ENCODE peak calls at places on chromosome 17, in six cellular contexts. R is gastrocnemius medialis, A is endothelial cell of umbilical vein, Q is adrenal gland, K is stomach, N is heart left ventricle. E is an unnamed sample.

GRCh38 chr17:3710951-3711383 is 12.7 kb upstream of the HASPIN start:
- DNase-seq in K (no peak), Q (no peak), N (no peak), A (peak), R (no peak), E (no peak)

GRCh38 chr17:17663160-17664072 is 17.8 kb upstream of the RAI1 start:
- DNase-seq in N (peak), K (peak), A (peak), Q (peak), R (no peak), E (no peak)

GRCh38 chr17:1573932-1574696 is 11.5 kb upstream of the PITPNA start:
- DNase-seq in K (peak), R (peak), Q (peak), N (peak), A (peak), E (peak)

GRCh38 chr17:17959520-17960361 is 12.5 kb downstream of the TOM1L2 start:
- DNase-seq in N (no peak), Q (no peak), A (peak), R (no peak), K (no peak), E (no peak)

GRCh38 chr17:50871369-50871768 is 5.2 kb upstream of the TOB1 start:
- DNase-seq in N (no peak), K (no peak), A (no peak), Q (no peak), R (no peak), E (no peak)

GRCh38 chr17:6366144-6366755 is 68.7 kb downstream of the AIPL1 start:
- DNase-seq in K (no peak), N (no peak), R (no peak), A (no peak), Q (no peak), E (no peak)

GRCh38 chr17:64198711-64199110 is 64.3 kb downstream of the TEX2 start:
- DNase-seq in A (no peak), N (no peak), R (no peak), K (no peak), Q (no peak), E (no peak)

GRCh38 chr17:49201481-49201927 is 8.9 kb downstream of the GNGT2 start:
- DNase-seq in A (peak), R (no peak), Q (no peak), N (peak), K (no peak), E (no peak)

GRCh38 chr17:15083225-15083624 is 181.9 kb downstream of the PMP22 start:
- DNase-seq in Q (no peak), K (no peak), R (no peak), A (no peak), N (peak), E (no peak)

GRCh38 chr17:80882323-80882722 is 109.3 kb upstream of the CHMP6 start:
- DNase-seq in R (peak), Q (no peak), N (no peak), A (no peak), K (no peak), E (no peak)

GRCh38 chr17:2369039-2369438 is 31.7 kb downstream of the SGSM2 start:
- DNase-seq in K (no peak), A (no peak), N (no peak), Q (no peak), R (no peak), E (no peak)

GRCh38 chr17:80566054-80566400 is 21.4 kb downstream of the RPTOR start:
- DNase-seq in N (no peak), Q (no peak), R (no peak), A (no peak), K (no peak), E (no peak)

GRCh38 chr17:71494045-71494444 is 626.8 kb upstream of the SOX9 start:
- DNase-seq in A (no peak), K (no peak), Q (no peak), N (no peak), R (no peak), E (no peak)

GRCh38 chr17:41680426-41681040 is 8.2 kb upstream of the EIF1 start:
- DNase-seq in R (no peak), A (no peak), N (no peak), Q (no peak), K (no peak), E (no peak)

GRCh38 chr17:2692781-2693135 is 18.8 kb downstream of the CLUH start:
- DNase-seq in N (peak), A (no peak), K (peak), Q (no peak), R (no peak), E (no peak)

GRCh38 chr17:27817731-27818130 is 17.4 kb upstream of the NOS2 start:
- DNase-seq in N (no peak), Q (no peak), K (no peak), R (no peak), A (peak), E (no peak)

GRCh38 chr17:82085931-82086764 is 11.9 kb downstream of the FASN start:
- DNase-seq in Q (no peak), R (no peak), N (no peak), A (no peak), K (no peak), E (no peak)

GRCh38 chr17:1107777-1108559 is 71.8 kb downstream of the ABR start:
- DNase-seq in K (no peak), Q (no peak), R (no peak), N (peak), A (no peak), E (no peak)

GRCh38 chr17:76267051-76267576 is 2.0 kb downstream of the UBALD2 start:
- DNase-seq in K (no peak), N (no peak), R (no peak), A (no peak), Q (no peak), E (no peak)

GRCh38 chr17:76270127-76270592 is 5.0 kb downstream of the UBALD2 start:
- DNase-seq in K (no peak), Q (no peak), R (no peak), A (no peak), N (no peak), E (peak)

GRCh38 chr17:76268015-76268749 is 3.0 kb downstream of the UBALD2 start:
- DNase-seq in R (peak), N (peak), K (peak), Q (peak), A (peak), E (peak)

GRCh38 chr17:76270770-76271668 is 5.9 kb downstream of the UBALD2 start:
- DNase-seq in N (no peak), K (no peak), Q (no peak), R (peak), A (no peak), E (no peak)

GRCh38 chr17:76268991-76269981 is 4.1 kb downstream of the UBALD2 start:
- DNase-seq in R (peak), Q (no peak), N (peak), A (no peak), K (no peak), E (no peak)
- H3K4me3 ChIP-seq in R (peak), Q (no peak), N (no peak), A (no peak), K (peak), E (no peak)

DNA sequence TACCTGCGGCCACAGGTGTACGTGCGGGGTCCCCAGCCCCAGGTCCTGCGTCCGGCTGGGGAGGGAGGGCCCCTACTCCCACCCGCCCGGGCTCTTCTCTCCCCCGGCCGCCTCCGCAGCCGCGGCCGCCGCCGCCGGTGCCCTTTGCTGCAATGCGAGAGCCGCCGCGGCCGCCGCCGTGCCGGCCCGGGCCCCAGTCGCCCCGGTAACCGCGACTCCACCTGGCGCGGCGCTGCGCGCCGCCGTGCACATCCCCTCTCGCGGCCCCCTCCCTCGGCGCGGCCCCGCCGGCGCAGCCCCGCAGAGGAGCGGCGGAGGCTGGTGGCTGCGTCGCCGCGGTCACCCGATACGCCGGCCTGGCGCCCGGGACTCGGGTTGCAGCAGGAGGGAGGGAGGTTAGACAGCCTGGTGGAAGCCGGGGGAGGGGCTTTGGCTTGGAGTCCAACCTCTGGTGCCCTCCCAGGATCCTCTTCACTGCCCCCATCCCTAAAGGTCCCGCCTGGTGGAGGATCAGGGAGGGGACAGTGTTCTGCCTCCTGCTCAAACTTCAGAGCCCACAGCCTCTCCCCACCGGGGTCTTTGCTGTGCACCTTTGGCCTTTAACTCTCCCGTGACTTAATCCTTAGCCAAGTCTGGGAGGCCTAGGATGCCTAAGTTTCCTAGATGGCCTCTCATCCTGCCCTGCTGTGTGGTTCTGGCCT is 32.9 kb downstream of the SRCIN1 start:
- DNase-seq in N (no peak), R (no peak), Q (no peak), K (peak), A (no peak), E (no peak)
- TF ChIP-seq POLR2A in N (no peak), R (no peak), Q (no peak), K (no peak), A (no peak), E (no peak)

GRCh38 chr17:78986048-78986648 is 6.4 kb upstream of the LGALS3BP start:
- DNase-seq in Q (peak), K (peak), R (peak), A (peak), N (no peak), E (no peak)
- TF ChIP-seq CTCF in Q (peak), K (no peak), R (no peak), A (peak), N (peak), E (no peak)

GRCh38 chr17:10290046-10290445 is 82.8 kb downstream of the MYH13 start:
- DNase-seq in A (no peak), N (peak), K (no peak), R (peak), Q (no peak), E (no peak)
- H3K4me3 ChIP-seq in A (no peak), N (no peak), K (no peak), R (no peak), Q (no peak), E (no peak)

GRCh38 chr17:58515286-58515685 is 848 bp upstream of the MTMR4 start:
- DNase-seq in K (no peak), Q (no peak), R (no peak), A (no peak), N (no peak), E (no peak)

GRCh38 chr17:58513913-58514794 is at the start of gene MTMR4:
- DNase-seq in R (peak), K (peak), Q (peak), N (peak), A (peak), E (peak)

GRCh38 chr17:58514795-58515157 is 338 bp upstream of the MTMR4 start:
- DNase-seq in N (no peak), R (no peak), K (no peak), A (no peak), Q (no peak), E (no peak)

GRCh38 chr17:58516644-58517377 is 2.4 kb upstream of the MTMR4 start:
- DNase-seq in N (no peak), Q (no peak), R (no peak), K (no peak), A (no peak), E (no peak)

GRCh38 chr17:58513391-58513912 is 986 bp downstream of the MTMR4 start:
- DNase-seq in N (no peak), A (no peak), K (no peak), R (no peak), Q (no peak), E (no peak)
- TF ChIP-seq POLR2A in N (no peak), A (no peak), K (no peak), R (no peak), Q (no peak), E (no peak)

DNA sequence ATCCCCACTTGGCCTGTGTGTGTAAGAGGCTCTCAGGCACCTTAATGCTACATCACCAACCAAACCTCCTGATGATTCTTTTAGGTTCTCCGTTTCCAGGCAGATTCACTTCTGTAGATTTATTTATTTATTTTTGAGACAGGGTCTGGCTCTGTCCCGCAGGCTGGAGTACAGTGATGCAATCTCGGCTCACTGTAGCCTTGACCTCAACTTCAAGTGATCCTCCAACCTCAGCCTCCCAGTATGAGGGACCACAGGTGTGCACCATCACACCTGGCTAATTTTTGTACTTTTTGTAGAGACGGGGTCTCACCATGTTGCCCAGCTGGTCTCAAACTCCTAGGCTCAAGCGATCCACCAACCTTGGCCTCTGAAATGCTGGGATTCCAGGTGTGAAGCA is 12.7 kb upstream of the MEOX1 start:
- DNase-seq in N (no peak), R (no peak), A (no peak), K (no peak), Q (no peak), E (no peak)
- TF ChIP-seq CTCF in N (no peak), R (no peak), A (no peak), K (no peak), Q (no peak), E (no peak)

GRCh38 chr17:5249615-5250014 is 15.0 kb upstream of the SCIMP start:
- DNase-seq in R (peak), Q (peak), N (peak), K (peak), A (peak), E (peak)

GRCh38 chr17:5257124-5257523 is 22.5 kb upstream of the SCIMP start:
- DNase-seq in R (no peak), N (no peak), A (no peak), K (no peak), Q (no peak), E (no peak)

GRCh38 chr17:5260542-5260941 is 21.5 kb upstream of the RABEP1 start:
- DNase-seq in A (no peak), R (no peak), Q (no peak), N (no peak), K (no peak), E (no peak)

GRCh38 chr17:5254414-5254813 is 19.8 kb upstream of the SCIMP start:
- DNase-seq in N (no peak), R (no peak), K (no peak), Q (no peak), A (no peak), E (no peak)

GRCh38 chr17:5254903-5255521 is 20.4 kb upstream of the SCIMP start:
- DNase-seq in Q (no peak), K (no peak), A (no peak), R (no peak), N (no peak), E (no peak)
- H3K4me3 ChIP-seq in Q (no peak), K (no peak), A (no peak), R (no peak), N (no peak), E (no peak)

GRCh38 chr17:73284339-73284738 is 22.7 kb upstream of the CPSF4L start:
- DNase-seq in Q (no peak), R (no peak), N (no peak), A (no peak), K (no peak), E (no peak)

GRCh38 chr17:73285603-73285908 is 23.9 kb upstream of the CPSF4L start:
- DNase-seq in R (no peak), N (no peak), A (no peak), K (no peak), Q (no peak), E (no peak)

GRCh38 chr17:73284906-73285602 is 23.4 kb upstream of the CPSF4L start:
- DNase-seq in N (no peak), Q (peak), A (no peak), R (no peak), K (no peak), E (no peak)

GRCh38 chr17:73286863-73287296 is 24.9 kb downstream of the CDC42EP4 start:
- DNase-seq in R (no peak), N (peak), Q (peak), K (no peak), A (no peak), E (no peak)

GRCh38 chr17:73285916-73286862 is 24.5 kb upstream of the CPSF4L start:
- DNase-seq in R (no peak), N (no peak), A (no peak), K (no peak), Q (peak), E (no peak)
- TF ChIP-seq POLR2A in R (no peak), N (no peak), A (no peak), K (no peak), Q (no peak), E (no peak)

GRCh38 chr17:65941500-65941899 is 250.4 kb downstream of the CEP112 start:
- DNase-seq in N (no peak), A (no peak), Q (no peak), K (no peak), R (no peak), E (no peak)
- TF ChIP-seq CTCF in N (no peak), A (no peak), Q (no peak), K (no peak), R (no peak), E (no peak)